ENCODE peak calls at places on chromosomes 2 and 18, in six cellular contexts. G, N, X, W, O and V are unnamed samples.

GRCh38 chr2:136308621-136309020 is 190.7 kb upstream of the CXCR4 start:
- DNase-seq in G (no peak), N (no peak), X (no peak), W (no peak), O (no peak), V (no peak)

GRCh38 chr2:190869721-190870120 is 10.9 kb upstream of the GLS start:
- DNase-seq in G (no peak), N (peak), X (no peak), W (no peak), O (no peak), V (no peak)

GRCh38 chr2:240392948-240393830 is 42.3 kb upstream of the GPC1 start:
- DNase-seq in G (no peak), N (no peak), X (no peak), W (no peak), O (no peak), V (no peak)

GRCh38 chr2:84283496-84283895 is 175.6 kb downstream of the SUCLG1 start:
- DNase-seq in G (no peak), N (no peak), X (no peak), W (no peak), O (no peak), V (no peak)

GRCh38 chr2:149904816-149905215 is 317.2 kb upstream of the MMADHC start:
- DNase-seq in G (no peak), N (no peak), X (no peak), W (no peak), O (no peak), V (no peak)

GRCh38 chr2:226796840-226797288 is 2.8 kb downstream of the IRS1 start:
- DNase-seq in G (peak), N (peak), X (peak), W (peak), O (no peak), V (no peak)

GRCh38 chr18:50870138-50870845 is 8.6 kb upstream of the ME2 start:
- DNase-seq in G (peak), N (no peak), X (peak), W (peak), O (no peak), V (no peak)

GRCh38 chr2:234981197-234982095 is 29.6 kb downstream of the SH3BP4 start:
- DNase-seq in G (peak), N (no peak), X (peak), W (peak), O (no peak), V (peak)

GRCh38 chr2:206004004-206004693 is 81.8 kb downstream of the INO80D start:
- DNase-seq in G (no peak), N (peak), X (no peak), W (peak), O (peak), V (no peak)

GRCh38 chr2:238504181-238504711 is 77.5 kb downstream of the ASB1 start:
- DNase-seq in G (no peak), N (no peak), X (no peak), W (no peak), O (no peak), V (no peak)

GRCh38 chr2:230130668-230131364 is 62.1 kb upstream of the SLC16A14 start:
- DNase-seq in G (peak), N (peak), X (peak), W (peak), O (no peak), V (peak)

GRCh38 chr2:130807659-130808385 is 28.9 kb upstream of the ARHGEF4 start:
- DNase-seq in G (no peak), N (no peak), X (no peak), W (no peak), O (no peak), V (no peak)

GRCh38 chr2:185473838-185474237 is 264.8 kb upstream of the FSIP2 start:
- DNase-seq in G (no peak), N (no peak), X (no peak), W (no peak), O (no peak), V (no peak)

GRCh38 chr2:25851740-25852503 is 26.4 kb downstream of the ASXL2 start:
- DNase-seq in G (no peak), N (peak), X (peak), W (peak), O (peak), V (peak)

GRCh38 chr2:11177871-11178598 is 22.8 kb downstream of the SLC66A3 start:
- DNase-seq in G (no peak), N (no peak), X (peak), W (peak), O (no peak), V (no peak)

GRCh38 chr2:177165731-177166711 is 46.6 kb upstream of the HNRNPA3 start:
- DNase-seq in G (no peak), N (peak), X (no peak), W (peak), O (no peak), V (no peak)

GRCh38 chr2:46495347-46496030 is 16.1 kb downstream of the TMEM247 start:
- DNase-seq in G (no peak), N (no peak), X (peak), W (no peak), O (no peak), V (no peak)

GRCh38 chr2:215796160-215796559 is 217.2 kb downstream of the MREG start:
- DNase-seq in G (no peak), N (no peak), X (peak), W (peak), O (peak), V (no peak)

GRCh38 chr18:72324677-72325076 is 219.5 kb downstream of the CBLN2 start:
- DNase-seq in G (no peak), N (no peak), X (no peak), W (no peak), O (no peak), V (no peak)

GRCh38 chr2:34003795-34004194 is 404.7 kb upstream of the FAM98A start:
- DNase-seq in G (no peak), N (no peak), X (no peak), W (no peak), O (no peak), V (no peak)

GRCh38 chr2:77479895-77480294 is 42.3 kb downstream of the LRRTM4 start:
- DNase-seq in G (no peak), N (no peak), X (no peak), W (no peak), O (no peak), V (no peak)

GRCh38 chr2:53949457-53949856 is 21.3 kb downstream of the PSME4 start:
- DNase-seq in G (no peak), N (no peak), X (no peak), W (no peak), O (no peak), V (no peak)

GRCh38 chr2:38097611-38098350 is 21.8 kb upstream of the CYP1B1 start:
- DNase-seq in G (no peak), N (no peak), X (no peak), W (peak), O (no peak), V (no peak)

GRCh38 chr18:75544051-75544481 is 116.6 kb upstream of the SMIM21 start:
- DNase-seq in G (no peak), N (no peak), X (no peak), W (peak), O (no peak), V (no peak)

GRCh38 chr2:864501-865106 is 86.0 kb upstream of the SNTG2 start:
- DNase-seq in G (no peak), N (no peak), X (no peak), W (no peak), O (no peak), V (no peak)

GRCh38 chr2:181528441-181528840 is 71.3 kb downstream of the ITGA4 start:
- DNase-seq in G (no peak), N (no peak), X (no peak), W (no peak), O (no peak), V (no peak)

GRCh38 chr18:42268793-42269192 is 313.8 kb downstream of the PIK3C3 start:
- DNase-seq in G (no peak), N (no peak), X (no peak), W (no peak), O (no peak), V (no peak)

GRCh38 chr18:11721720-11722119 is 32.7 kb downstream of the GNAL start:
- DNase-seq in G (no peak), N (no peak), X (no peak), W (no peak), O (no peak), V (no peak)

GRCh38 chr2:88601302-88601701 is 26.0 kb downstream of the EIF2AK3 start:
- DNase-seq in G (no peak), N (no peak), X (no peak), W (no peak), O (no peak), V (no peak)

GRCh38 chr2:53018830-53019425 is 748.7 kb upstream of the CHAC2 start:
- DNase-seq in G (no peak), N (no peak), X (no peak), W (peak), O (no peak), V (no peak)

GRCh38 chr18:26159353-26159752 is 25.7 kb downstream of the PSMA8 start:
- DNase-seq in G (no peak), N (peak), X (no peak), W (peak), O (no peak), V (no peak)

GRCh38 chr2:96549466-96549785 is 12.9 kb downstream of the ARID5A start:
- DNase-seq in G (no peak), N (no peak), X (no peak), W (no peak), O (no peak), V (no peak)

GRCh38 chr2:241540391-241540765 is 18.2 kb upstream of the BOK start:
- DNase-seq in G (no peak), N (no peak), X (no peak), W (no peak), O (no peak), V (no peak)

GRCh38 chr2:112159454-112159921 is 21.3 kb downstream of the FBLN7 start:
- DNase-seq in G (no peak), N (no peak), X (no peak), W (no peak), O (no peak), V (no peak)

GRCh38 chr2:24827321-24828261 is 34.4 kb downstream of the CENPO start:
- DNase-seq in G (peak), N (peak), X (peak), W (peak), O (peak), V (peak)

GRCh38 chr2:137942037-137942784 is 22.1 kb upstream of the HNMT start:
- DNase-seq in G (no peak), N (no peak), X (no peak), W (no peak), O (no peak), V (no peak)

GRCh38 chr2:63060079-63060482 is 9.5 kb downstream of the OTX1 start:
- DNase-seq in G (no peak), N (no peak), X (no peak), W (peak), O (peak), V (no peak)

GRCh38 chr2:237434916-237435315 is 21.0 kb upstream of the COL6A3 start:
- DNase-seq in G (no peak), N (no peak), X (no peak), W (peak), O (no peak), V (peak)

GRCh38 chr18:9916067-9916684 is 2.4 kb downstream of the VAPA start:
- DNase-seq in G (no peak), N (no peak), X (no peak), W (no peak), O (no peak), V (no peak)
- H3K4me3 ChIP-seq in G (peak), N (peak), X (peak), W (peak), O (peak), V (peak)

GRCh38 chr2:218127929-218128455 is 2.2 kb downstream of the CXCR2 start:
- DNase-seq in G (no peak), N (no peak), X (no peak), W (no peak), O (no peak), V (no peak)

GRCh38 chr2:218129756-218130155 is 3.9 kb downstream of the CXCR2 start:
- DNase-seq in G (no peak), N (no peak), X (peak), W (peak), O (no peak), V (no peak)

GRCh38 chr2:218130822-218131221 is 5.0 kb downstream of the CXCR2 start:
- DNase-seq in G (no peak), N (no peak), X (no peak), W (no peak), O (no peak), V (no peak)

GRCh38 chr2:218128781-218129478 is 3.1 kb downstream of the CXCR2 start:
- DNase-seq in G (no peak), N (no peak), X (no peak), W (no peak), O (no peak), V (no peak)

GRCh38 chr2:218130373-218130772 is 4.5 kb downstream of the CXCR2 start:
- DNase-seq in G (no peak), N (no peak), X (no peak), W (no peak), O (no peak), V (no peak)
- H3K4me3 ChIP-seq in G (no peak), N (no peak), X (no peak), W (no peak), O (no peak), V (no peak)

GRCh38 chr2:139409212-139409611 is 629.0 kb upstream of the NXPH2 start:
- DNase-seq in G (no peak), N (no peak), X (no peak), W (no peak), O (no peak), V (no peak)

DNA sequence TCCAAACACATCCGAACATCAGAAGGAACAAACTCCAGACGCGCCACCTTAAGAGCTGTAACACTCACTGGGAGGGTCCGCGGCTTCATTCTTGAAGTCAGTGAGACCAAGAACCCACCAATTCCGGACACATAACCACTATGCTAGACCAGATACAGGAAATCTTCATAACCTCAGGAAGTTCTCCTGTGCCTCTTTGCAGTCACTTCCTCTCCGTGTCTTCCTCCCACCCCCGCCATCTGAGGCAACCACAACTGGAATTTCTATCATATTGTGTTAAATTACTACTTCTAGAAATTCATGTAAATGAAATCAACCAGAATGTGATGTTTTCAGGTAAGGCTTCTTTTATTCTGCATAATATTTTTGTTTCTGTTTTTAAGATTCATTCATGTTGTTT is 631.0 kb upstream of the NXPH2 start:
- DNase-seq in G (no peak), N (no peak), X (no peak), W (no peak), O (no peak), V (no peak)
- H3K4me3 ChIP-seq in G (no peak), N (no peak), X (no peak), W (no peak), O (no peak), V (no peak)

DNA sequence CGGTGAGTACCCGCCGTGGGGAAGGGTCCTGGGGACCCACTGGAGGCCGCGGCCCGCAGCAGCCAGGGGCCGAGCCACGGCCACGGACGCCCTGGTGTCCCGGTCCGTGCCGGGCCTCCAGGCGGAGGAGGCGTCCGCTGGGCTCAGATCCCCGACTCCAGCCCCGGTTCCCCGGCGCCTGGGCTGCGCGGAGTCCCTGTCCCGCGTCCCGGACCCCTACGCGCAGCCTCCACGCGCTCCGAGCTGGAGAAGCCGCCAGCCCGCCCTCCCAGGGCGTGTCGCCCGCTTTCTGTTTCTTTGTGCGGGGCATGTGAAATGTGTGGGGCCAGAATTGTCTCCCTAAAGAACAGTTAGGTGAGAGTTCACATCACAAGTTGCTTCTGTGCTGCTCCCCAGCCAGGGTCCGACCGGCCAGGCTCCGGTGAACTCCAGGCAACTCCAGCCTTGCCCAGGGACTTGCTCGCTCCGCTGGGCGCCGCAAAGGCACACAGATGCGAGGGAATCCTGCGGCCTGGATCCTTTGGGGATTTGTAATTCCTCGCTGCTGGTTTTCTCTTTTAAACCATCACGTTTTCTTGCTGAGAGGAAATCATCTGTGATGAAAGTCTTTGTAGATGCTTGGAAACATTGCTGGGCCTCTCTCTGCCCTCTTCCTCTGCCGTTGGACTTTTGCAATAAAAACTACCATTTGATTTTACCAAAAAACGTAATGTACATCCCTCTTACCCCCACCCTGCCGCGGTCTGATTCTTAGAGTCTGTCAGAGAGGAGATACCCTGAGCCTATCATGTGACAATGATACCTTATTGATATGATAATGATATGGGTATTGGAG is 570 bp downstream of the GYPC start:
- DNase-seq in G (peak), N (peak), X (peak), W (peak), O (no peak), V (no peak)
- H3K4me3 ChIP-seq in G (peak), N (peak), X (peak), W (peak), O (peak), V (peak)